ENCODE peak calls at places on chromosomes 6 and 20, in seven cellular contexts. I, S, Q, T, X, F and P are unnamed samples.

GRCh38 chr6:124866040-124866439 is 96.2 kb upstream of the RNF217 start:
- DNase-seq in F (no peak), S (no peak), T (no peak), Q (no peak), X (no peak), I (no peak), P (no peak)

GRCh38 chr6:47465117-47465516 is 12.5 kb upstream of the CD2AP start:
- DNase-seq in Q (no peak), T (no peak), I (no peak), X (no peak), S (no peak), F (no peak), P (no peak)

GRCh38 chr20:50399003-50399916 is 110.9 kb upstream of the PTPN1 start:
- DNase-seq in T (no peak), S (no peak), Q (no peak), I (no peak), F (peak; percentile 29), X (peak; percentile 99), P (no peak)

GRCh38 chr6:52377538-52378221 is 15.7 kb downstream of the PAQR8 start:
- DNase-seq in I (no peak), X (no peak), S (no peak), Q (no peak), T (no peak), F (no peak), P (no peak)

GRCh38 chr20:51650685-51651134 is 108.2 kb upstream of the NFATC2 start:
- DNase-seq in F (no peak), T (no peak), I (no peak), Q (no peak), X (no peak), S (no peak), P (peak; percentile 15)

GRCh38 chr6:116406678-116407345 is 36.1 kb downstream of the DSE start:
- DNase-seq in F (no peak), I (no peak), T (no peak), X (no peak), Q (no peak), S (no peak), P (no peak)

GRCh38 chr6:151016107-151016506 is 150.6 kb downstream of the MTHFD1L start:
- DNase-seq in F (no peak), X (no peak), Q (no peak), T (no peak), I (no peak), S (no peak), P (no peak)

GRCh38 chr6:69265706-69266105 is 531.1 kb downstream of the LMBRD1 start:
- DNase-seq in S (no peak), I (no peak), F (no peak), Q (no peak), T (no peak), X (no peak), P (no peak)

GRCh38 chr6:36115412-36115811 is 14.9 kb upstream of the MAPK13 start:
- DNase-seq in S (no peak), T (no peak), I (no peak), F (no peak), X (no peak), Q (no peak), P (no peak)

GRCh38 chr6:169099411-169100202 is 154.0 kb downstream of the THBS2 start:
- DNase-seq in S (no peak), I (no peak), Q (no peak), F (no peak), T (no peak), X (peak; percentile 11), P (peak; percentile 4)

GRCh38 chr6:3032986-3033385 is 33.3 kb downstream of the NQO2 start:
- DNase-seq in X (no peak), I (no peak), T (no peak), F (no peak), Q (no peak), S (no peak), P (no peak)

GRCh38 chr6:27551607-27552006 is 78.7 kb upstream of the ZNF184 start:
- DNase-seq in S (no peak), T (no peak), X (no peak), I (no peak), Q (no peak), F (no peak), P (no peak)

GRCh38 chr6:162289972-162290371 is 437.6 kb downstream of the PRKN start:
- DNase-seq in F (no peak), T (no peak), Q (no peak), I (no peak), S (no peak), X (no peak), P (no peak)

GRCh38 chr20:25421107-25421506 is 13.6 kb downstream of the GINS1 start:
- DNase-seq in S (no peak), X (no peak), Q (no peak), T (no peak), F (no peak), I (no peak), P (no peak)

GRCh38 chr20:33578510-33578909 is 83.6 kb upstream of the C20orf144 start:
- DNase-seq in X (no peak), I (no peak), Q (no peak), F (no peak), S (no peak), T (no peak), P (no peak)

GRCh38 chr6:159163901-159164370 is 5.3 kb upstream of the FNDC1 start:
- DNase-seq in S (no peak), X (no peak), F (no peak), Q (no peak), T (no peak), I (no peak), P (no peak)

GRCh38 chr6:87798393-87799278 is 96.6 kb upstream of the AKIRIN2 start:
- DNase-seq in I (no peak), X (peak; percentile 99), S (no peak), Q (no peak), T (no peak), F (no peak), P (no peak)

GRCh38 chr6:84141506-84141905 is 85.9 kb downstream of the CEP162 start:
- DNase-seq in F (no peak), S (no peak), Q (no peak), T (no peak), I (no peak), X (no peak), P (no peak)

GRCh38 chr20:35698298-35699126 is 640 bp downstream of the NFS1 start:
- DNase-seq in X (no peak), S (no peak), F (peak; percentile 50), Q (no peak), T (no peak), I (no peak), P (no peak)

GRCh38 chr6:147381734-147382133 is 126.8 kb upstream of the SAMD5 start:
- DNase-seq in S (no peak), X (no peak), I (no peak), Q (no peak), F (no peak), T (no peak), P (no peak)

GRCh38 chr6:39225946-39226437 is 3.3 kb downstream of the KCNK5 start:
- DNase-seq in S (no peak), X (no peak), F (peak; percentile 62), Q (no peak), T (peak; percentile 50), I (no peak), P (no peak)

GRCh38 chr20:19269737-19270325 is 57.4 kb downstream of the SLC24A3 start:
- DNase-seq in S (no peak), T (no peak), Q (no peak), I (no peak), F (no peak), X (no peak), P (no peak)

GRCh38 chr6:7298113-7298512 is 14.9 kb downstream of the SSR1 start:
- DNase-seq in Q (no peak), F (no peak), X (no peak), S (no peak), T (no peak), I (no peak), P (no peak)
- TF ChIP-seq SP1 in Q (no peak), F (no peak), X (no peak), S (no peak), T (no peak), I (no peak), P (no peak)

GRCh38 chr6:142947702-142948480 is 2.9 kb upstream of the HIVEP2 start:
- DNase-seq in F (no peak), T (no peak), X (no peak), I (no peak), Q (no peak), S (no peak), P (no peak)
- TF ChIP-seq SP1 in F (no peak), T (no peak), X (no peak), I (no peak), Q (no peak), S (no peak), P (no peak)

GRCh38 chr6:45473121-45473967 is 95.6 kb upstream of the SUPT3H start:
- DNase-seq in T (no peak), Q (no peak), I (no peak), S (no peak), F (no peak), X (no peak), P (no peak)
- TF ChIP-seq SP1 in T (no peak), Q (no peak), I (no peak), S (no peak), F (no peak), X (no peak), P (no peak)

DNA sequence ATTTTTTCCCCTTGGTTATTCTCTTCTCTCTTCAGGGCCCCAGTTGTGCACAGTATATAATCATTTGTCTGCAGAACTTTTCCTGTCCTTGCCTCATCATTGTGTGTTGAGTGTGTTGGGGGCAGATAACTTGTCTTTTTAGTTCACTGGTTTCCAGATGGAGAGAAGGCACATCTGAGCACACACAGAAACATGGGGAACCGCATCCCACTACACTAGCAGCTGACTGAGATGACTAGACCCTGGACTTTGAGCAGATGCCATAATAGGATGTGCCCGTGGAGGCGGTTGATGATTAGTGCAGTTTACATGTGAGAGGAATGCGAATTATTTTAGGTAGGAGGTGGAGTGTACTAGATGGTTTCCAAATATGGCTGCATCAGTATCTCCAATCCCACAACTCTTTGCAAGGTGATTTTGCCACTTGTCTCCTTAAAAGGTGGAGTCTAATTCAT is 26.5 kb upstream of the SH3BGRL2 start:
- DNase-seq in I (no peak), F (peak; percentile 65), X (peak; percentile 95), S (no peak), Q (no peak), T (no peak), P (no peak)
- TF ChIP-seq SP1 in I (no peak), F (peak; percentile 58), X (no peak), S (no peak), Q (no peak), T (no peak), P (no peak)

GRCh38 chr20:59342017-59342957 is 41.9 kb downstream of the EDN3 start:
- DNase-seq in I (no peak), X (no peak), T (no peak), S (peak; percentile 48), F (no peak), Q (no peak), P (no peak)
- TF ChIP-seq SP1 in I (no peak), X (no peak), T (no peak), S (no peak), F (no peak), Q (no peak), P (no peak)

DNA sequence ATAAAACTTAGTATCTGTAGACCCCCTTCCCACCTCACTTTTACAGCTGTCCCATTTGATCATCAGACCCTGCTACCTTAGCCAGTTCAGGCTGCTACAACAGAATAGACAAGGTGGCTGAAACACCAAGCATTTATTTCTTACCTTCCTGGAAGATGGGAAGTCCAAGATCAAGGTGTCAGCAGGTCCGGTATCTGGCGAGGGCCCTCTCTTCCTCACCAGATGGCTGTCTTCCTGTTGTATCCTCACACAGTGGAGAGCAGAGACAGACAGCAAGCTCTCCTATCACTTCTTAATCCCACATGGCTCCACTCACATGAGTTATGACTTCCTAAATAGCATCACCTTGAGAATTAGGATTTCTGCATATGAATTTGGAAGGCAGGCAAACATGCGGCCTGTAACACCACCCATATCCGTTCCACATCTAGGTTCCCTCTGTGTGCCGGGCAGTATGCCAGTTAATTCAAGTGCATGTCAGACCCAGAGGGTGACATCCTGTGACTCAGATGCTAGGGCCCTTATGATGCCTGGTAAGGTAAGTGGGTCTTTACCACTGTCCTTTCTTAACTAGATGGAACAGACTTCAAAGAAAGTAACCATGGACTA is 2.1 kb downstream of the RAET1E start:
- DNase-seq in T (no peak), F (no peak), I (no peak), Q (no peak), S (peak; percentile 4), X (no peak), P (peak; percentile 84)
- TF ChIP-seq SP1 in T (no peak), F (no peak), I (no peak), Q (no peak), S (no peak), X (no peak), P (peak; percentile 91)